ENCODE peak calls at places on chromosomes 2 and 18, in ten cellular contexts. One of them, this sample, is unnamed.

GRCh38 chr2:119982506-119982905 is 30.4 kb upstream of the EPB41L5 start:
- DNase-seq in NCI-H1694 treated with DMSO at 0.1 percent for 48 hours: no peak
- DNase-seq in OCI-LY7: no peak
- DNase-seq in endodermal cell: no peak
- DNase-seq in midbrain: no peak
- DNase-seq in NCI-H82: no peak
- DNase-seq in astrocyte of the cerebellum: no peak
- DNase-seq in IMR-90: no peak
- DNase-seq in fibroblast of mammary gland: no peak
- DNase-seq in stimulated activated CD4-positive, alpha-beta T cell treated with anti-CD3 and anti-CD28 coated beads, Interleukin-4, amount 100 ng/mL, for 4 hours: no peak
- DNase-seq in this sample: no peak

GRCh38 chr18:9925369-9925768 is 11.6 kb downstream of the VAPA start:
- DNase-seq in fibroblast of mammary gland: no peak
- DNase-seq in midbrain: no peak
- DNase-seq in NCI-H1694 treated with DMSO at 0.1 percent for 48 hours: no peak
- DNase-seq in IMR-90: peak; percentile 70
- DNase-seq in NCI-H82: no peak
- DNase-seq in OCI-LY7: no peak
- DNase-seq in astrocyte of the cerebellum: no peak
- DNase-seq in stimulated activated CD4-positive, alpha-beta T cell treated with anti-CD3 and anti-CD28 coated beads, Interleukin-4, amount 100 ng/mL, for 4 hours: no peak
- DNase-seq in endodermal cell: no peak
- DNase-seq in this sample: no peak

GRCh38 chr2:134027980-134028379 is 225.9 kb upstream of the MGAT5 start:
- DNase-seq in astrocyte of the cerebellum: no peak
- DNase-seq in midbrain: no peak
- DNase-seq in endodermal cell: peak; percentile 59
- DNase-seq in OCI-LY7: no peak
- DNase-seq in stimulated activated CD4-positive, alpha-beta T cell treated with anti-CD3 and anti-CD28 coated beads, Interleukin-4, amount 100 ng/mL, for 4 hours: no peak
- DNase-seq in fibroblast of mammary gland: no peak
- DNase-seq in IMR-90: no peak
- DNase-seq in NCI-H82: no peak
- DNase-seq in NCI-H1694 treated with DMSO at 0.1 percent for 48 hours: no peak
- DNase-seq in this sample: no peak

GRCh38 chr2:215657844-215658243 is 222.0 kb upstream of the FN1 start:
- DNase-seq in IMR-90: peak; percentile 99
- DNase-seq in stimulated activated CD4-positive, alpha-beta T cell treated with anti-CD3 and anti-CD28 coated beads, Interleukin-4, amount 100 ng/mL, for 4 hours: no peak
- DNase-seq in NCI-H1694 treated with DMSO at 0.1 percent for 48 hours: no peak
- DNase-seq in NCI-H82: no peak
- DNase-seq in midbrain: no peak
- DNase-seq in endodermal cell: no peak
- DNase-seq in astrocyte of the cerebellum: peak; percentile 86
- DNase-seq in fibroblast of mammary gland: peak; percentile 99
- DNase-seq in OCI-LY7: no peak
- DNase-seq in this sample: no peak

GRCh38 chr2:128016620-128017019 is 11.2 kb downstream of the SAP130 start:
- DNase-seq in NCI-H1694 treated with DMSO at 0.1 percent for 48 hours: no peak
- DNase-seq in midbrain: peak; percentile 45
- DNase-seq in IMR-90: peak; percentile 28
- DNase-seq in NCI-H82: no peak
- DNase-seq in endodermal cell: no peak
- DNase-seq in OCI-LY7: no peak
- DNase-seq in fibroblast of mammary gland: peak; percentile 11
- DNase-seq in stimulated activated CD4-positive, alpha-beta T cell treated with anti-CD3 and anti-CD28 coated beads, Interleukin-4, amount 100 ng/mL, for 4 hours: no peak
- DNase-seq in astrocyte of the cerebellum: peak; percentile 27
- DNase-seq in this sample: no peak

GRCh38 chr2:108189316-108189715 is 50.5 kb upstream of the SULT1C3 start:
- DNase-seq in NCI-H1694 treated with DMSO at 0.1 percent for 48 hours: no peak
- DNase-seq in midbrain: no peak
- DNase-seq in NCI-H82: peak; percentile 26
- DNase-seq in fibroblast of mammary gland: peak; percentile 26
- DNase-seq in IMR-90: no peak
- DNase-seq in astrocyte of the cerebellum: no peak
- DNase-seq in endodermal cell: no peak
- DNase-seq in stimulated activated CD4-positive, alpha-beta T cell treated with anti-CD3 and anti-CD28 coated beads, Interleukin-4, amount 100 ng/mL, for 4 hours: no peak
- DNase-seq in OCI-LY7: no peak
- DNase-seq in this sample: no peak

GRCh38 chr2:161283926-161284325 is 24.3 kb upstream of the PSMD14 start:
- DNase-seq in fibroblast of mammary gland: no peak
- DNase-seq in OCI-LY7: no peak
- DNase-seq in IMR-90: no peak
- DNase-seq in endodermal cell: no peak
- DNase-seq in NCI-H1694 treated with DMSO at 0.1 percent for 48 hours: no peak
- DNase-seq in astrocyte of the cerebellum: peak; percentile 67
- DNase-seq in midbrain: no peak
- DNase-seq in stimulated activated CD4-positive, alpha-beta T cell treated with anti-CD3 and anti-CD28 coated beads, Interleukin-4, amount 100 ng/mL, for 4 hours: no peak
- DNase-seq in NCI-H82: no peak
- DNase-seq in this sample: no peak

GRCh38 chr2:138391956-138392355 is 109.6 kb upstream of the SPOPL start:
- DNase-seq in endodermal cell: no peak
- DNase-seq in NCI-H82: no peak
- DNase-seq in NCI-H1694 treated with DMSO at 0.1 percent for 48 hours: no peak
- DNase-seq in midbrain: no peak
- DNase-seq in astrocyte of the cerebellum: no peak
- DNase-seq in fibroblast of mammary gland: peak; percentile 25
- DNase-seq in stimulated activated CD4-positive, alpha-beta T cell treated with anti-CD3 and anti-CD28 coated beads, Interleukin-4, amount 100 ng/mL, for 4 hours: no peak
- DNase-seq in OCI-LY7: no peak
- DNase-seq in IMR-90: peak; percentile 4
- DNase-seq in this sample: no peak

GRCh38 chr2:130808482-130809268 is 28.0 kb upstream of the ARHGEF4 start:
- DNase-seq in OCI-LY7: no peak
- DNase-seq in NCI-H1694 treated with DMSO at 0.1 percent for 48 hours: no peak
- DNase-seq in stimulated activated CD4-positive, alpha-beta T cell treated with anti-CD3 and anti-CD28 coated beads, Interleukin-4, amount 100 ng/mL, for 4 hours: no peak
- DNase-seq in astrocyte of the cerebellum: peak; percentile 15
- DNase-seq in NCI-H82: no peak
- DNase-seq in endodermal cell: no peak
- DNase-seq in IMR-90: no peak
- DNase-seq in midbrain: no peak
- DNase-seq in fibroblast of mammary gland: peak; percentile 35
- DNase-seq in this sample: no peak

GRCh38 chr2:162261032-162261945 is 18.0 kb upstream of the FAP start:
- DNase-seq in fibroblast of mammary gland: peak; percentile 70
- DNase-seq in NCI-H82: no peak
- DNase-seq in OCI-LY7: no peak
- DNase-seq in IMR-90: peak; percentile 80
- DNase-seq in stimulated activated CD4-positive, alpha-beta T cell treated with anti-CD3 and anti-CD28 coated beads, Interleukin-4, amount 100 ng/mL, for 4 hours: no peak
- DNase-seq in endodermal cell: no peak
- DNase-seq in astrocyte of the cerebellum: no peak
- DNase-seq in NCI-H1694 treated with DMSO at 0.1 percent for 48 hours: no peak
- DNase-seq in midbrain: no peak
- DNase-seq in this sample: no peak

GRCh38 chr2:200226652-200227426 is 79.7 kb upstream of the SPATS2L start:
- DNase-seq in astrocyte of the cerebellum: no peak
- DNase-seq in stimulated activated CD4-positive, alpha-beta T cell treated with anti-CD3 and anti-CD28 coated beads, Interleukin-4, amount 100 ng/mL, for 4 hours: no peak
- DNase-seq in IMR-90: no peak
- DNase-seq in midbrain: no peak
- DNase-seq in OCI-LY7: no peak
- DNase-seq in NCI-H1694 treated with DMSO at 0.1 percent for 48 hours: no peak
- DNase-seq in fibroblast of mammary gland: no peak
- DNase-seq in endodermal cell: no peak
- DNase-seq in NCI-H82: peak; percentile 12
- DNase-seq in this sample: no peak

GRCh38 chr18:8996771-8997432 is 105.6 kb upstream of the NDUFV2 start:
- DNase-seq in OCI-LY7: no peak
- DNase-seq in IMR-90: no peak
- DNase-seq in NCI-H1694 treated with DMSO at 0.1 percent for 48 hours: no peak
- DNase-seq in endodermal cell: no peak
- DNase-seq in stimulated activated CD4-positive, alpha-beta T cell treated with anti-CD3 and anti-CD28 coated beads, Interleukin-4, amount 100 ng/mL, for 4 hours: no peak
- DNase-seq in midbrain: no peak
- DNase-seq in NCI-H82: no peak
- DNase-seq in astrocyte of the cerebellum: no peak
- DNase-seq in fibroblast of mammary gland: peak; percentile 54
- DNase-seq in this sample: no peak

GRCh38 chr2:224263571-224264043 is 138.3 kb downstream of the FAM124B start:
- DNase-seq in fibroblast of mammary gland: peak; percentile 33
- DNase-seq in NCI-H82: no peak
- DNase-seq in stimulated activated CD4-positive, alpha-beta T cell treated with anti-CD3 and anti-CD28 coated beads, Interleukin-4, amount 100 ng/mL, for 4 hours: no peak
- DNase-seq in astrocyte of the cerebellum: no peak
- DNase-seq in endodermal cell: no peak
- DNase-seq in NCI-H1694 treated with DMSO at 0.1 percent for 48 hours: no peak
- DNase-seq in IMR-90: peak; percentile 63
- DNase-seq in midbrain: no peak
- DNase-seq in OCI-LY7: no peak
- DNase-seq in this sample: no peak

GRCh38 chr2:194104687-194105086 is 1552.3 kb upstream of the SLC39A10 start:
- DNase-seq in midbrain: peak; percentile 25
- DNase-seq in NCI-H1694 treated with DMSO at 0.1 percent for 48 hours: no peak
- DNase-seq in IMR-90: no peak
- DNase-seq in fibroblast of mammary gland: no peak
- DNase-seq in astrocyte of the cerebellum: no peak
- DNase-seq in NCI-H82: no peak
- DNase-seq in OCI-LY7: peak; percentile 84
- DNase-seq in stimulated activated CD4-positive, alpha-beta T cell treated with anti-CD3 and anti-CD28 coated beads, Interleukin-4, amount 100 ng/mL, for 4 hours: no peak
- DNase-seq in endodermal cell: no peak
- DNase-seq in this sample: peak; percentile 46

GRCh38 chr18:73563345-73563744 is 584.3 kb downstream of the FBXO15 start:
- DNase-seq in midbrain: no peak
- DNase-seq in fibroblast of mammary gland: peak; percentile 92
- DNase-seq in endodermal cell: no peak
- DNase-seq in NCI-H1694 treated with DMSO at 0.1 percent for 48 hours: no peak
- DNase-seq in astrocyte of the cerebellum: peak; percentile 22
- DNase-seq in stimulated activated CD4-positive, alpha-beta T cell treated with anti-CD3 and anti-CD28 coated beads, Interleukin-4, amount 100 ng/mL, for 4 hours: no peak
- DNase-seq in NCI-H82: no peak
- DNase-seq in IMR-90: peak; percentile 77
- DNase-seq in OCI-LY7: no peak
- DNase-seq in this sample: no peak

GRCh38 chr2:200509227-200509607 is 651 bp downstream of the KCTD18 start:
- DNase-seq in NCI-H82: peak; percentile 39
- DNase-seq in NCI-H1694 treated with DMSO at 0.1 percent for 48 hours: no peak
- DNase-seq in midbrain: no peak
- DNase-seq in fibroblast of mammary gland: peak; percentile 17
- DNase-seq in astrocyte of the cerebellum: no peak
- DNase-seq in stimulated activated CD4-positive, alpha-beta T cell treated with anti-CD3 and anti-CD28 coated beads, Interleukin-4, amount 100 ng/mL, for 4 hours: no peak
- DNase-seq in OCI-LY7: peak; percentile 7
- DNase-seq in IMR-90: no peak
- DNase-seq in endodermal cell: peak; percentile 55
- DNase-seq in this sample: peak; percentile 8

This sample was measured in germinal center.